ENCODE peak calls at places on chromosomes 16 and 17, in five cellular contexts. Q, A, R, B and F are unnamed samples.

GRCh38 chr16:78566397-78567073 is 467.1 kb downstream of the WWOX start:
- DNase-seq in A (no peak), R (no peak), Q (no peak), B (no peak), F (no peak)

GRCh38 chr17:7858487-7858832 is 657 bp downstream of the CYB5D1 start:
- DNase-seq in R (peak), B (no peak), Q (peak), A (peak), F (no peak)

GRCh38 chr16:1208239-1208830 is 16.7 kb downstream of the TPSG1 start:
- DNase-seq in Q (no peak), B (no peak), A (no peak), R (no peak), F (no peak)

GRCh38 chr17:6660101-6660500 is 8.5 kb downstream of the C17orf100 start:
- DNase-seq in R (no peak), B (no peak), A (no peak), Q (no peak), F (no peak)

GRCh38 chr17:29138184-29138955 is 41.8 kb downstream of the MYO18A start:
- DNase-seq in R (no peak), A (peak), Q (peak), B (no peak), F (no peak)

GRCh38 chr16:85231959-85232358 is 119.7 kb upstream of the CIBAR2 start:
- DNase-seq in R (no peak), B (no peak), Q (peak), A (no peak), F (no peak)

GRCh38 chr17:7589891-7590611 is at the start of gene SOX15:
- DNase-seq in R (peak), B (no peak), A (no peak), Q (peak), F (no peak)

GRCh38 chr16:66918355-66918754 is 330 bp downstream of the CDH16 start:
- DNase-seq in A (no peak), Q (no peak), R (no peak), B (no peak), F (no peak)

GRCh38 chr16:56800355-56800754 is 64.7 kb upstream of the SLC12A3 start:
- DNase-seq in A (no peak), Q (peak), B (no peak), R (no peak), F (no peak)

GRCh38 chr17:44556114-44556853 is 1.0 kb upstream of the FZD2 start:
- DNase-seq in R (peak), B (no peak), Q (peak), A (peak), F (peak)

GRCh38 chr17:40415390-40415789 is 2.3 kb downstream of the TOP2A start:
- DNase-seq in R (peak), Q (peak), B (no peak), A (peak), F (peak)

GRCh38 chr17:13544292-13544691 is 57.4 kb downstream of the HS3ST3A1 start:
- DNase-seq in Q (peak), B (peak), A (no peak), R (no peak), F (no peak)

GRCh38 chr16:11716330-11716729 is 26.3 kb downstream of the TXNDC11 start:
- DNase-seq in B (no peak), Q (no peak), A (no peak), R (no peak), F (no peak)

GRCh38 chr16:11715246-11715947 is 27.3 kb downstream of the TXNDC11 start:
- DNase-seq in R (no peak), A (no peak), Q (no peak), B (no peak), F (no peak)

GRCh38 chr16:11721781-11722467 is 20.7 kb downstream of the TXNDC11 start:
- DNase-seq in A (no peak), Q (no peak), B (no peak), R (no peak), F (no peak)

GRCh38 chr16:11719171-11719570 is 23.5 kb downstream of the TXNDC11 start:
- DNase-seq in R (no peak), B (no peak), A (no peak), Q (no peak), F (no peak)

GRCh38 chr16:11717811-11718210 is 24.8 kb downstream of the TXNDC11 start:
- DNase-seq in A (peak), Q (no peak), R (no peak), B (no peak), F (no peak)
- H2AFZ ChIP-seq in A (no peak), Q (no peak), R (no peak), B (no peak), F (no peak)

GRCh38 chr16:86572041-86572521 is 5.5 kb downstream of the FOXC2 start:
- DNase-seq in R (no peak), A (no peak), Q (no peak), B (no peak), F (no peak)

GRCh38 chr16:86568677-86569623 is 2.3 kb downstream of the FOXC2 start:
- DNase-seq in Q (no peak), R (no peak), A (no peak), B (no peak), F (no peak)

GRCh38 chr16:86571197-86571915 is 4.7 kb downstream of the FOXC2 start:
- DNase-seq in B (no peak), R (no peak), Q (no peak), A (no peak), F (no peak)

GRCh38 chr16:86569843-86570447 is 3.3 kb downstream of the FOXC2 start:
- DNase-seq in R (no peak), B (no peak), A (no peak), Q (no peak), F (no peak)

DNA sequence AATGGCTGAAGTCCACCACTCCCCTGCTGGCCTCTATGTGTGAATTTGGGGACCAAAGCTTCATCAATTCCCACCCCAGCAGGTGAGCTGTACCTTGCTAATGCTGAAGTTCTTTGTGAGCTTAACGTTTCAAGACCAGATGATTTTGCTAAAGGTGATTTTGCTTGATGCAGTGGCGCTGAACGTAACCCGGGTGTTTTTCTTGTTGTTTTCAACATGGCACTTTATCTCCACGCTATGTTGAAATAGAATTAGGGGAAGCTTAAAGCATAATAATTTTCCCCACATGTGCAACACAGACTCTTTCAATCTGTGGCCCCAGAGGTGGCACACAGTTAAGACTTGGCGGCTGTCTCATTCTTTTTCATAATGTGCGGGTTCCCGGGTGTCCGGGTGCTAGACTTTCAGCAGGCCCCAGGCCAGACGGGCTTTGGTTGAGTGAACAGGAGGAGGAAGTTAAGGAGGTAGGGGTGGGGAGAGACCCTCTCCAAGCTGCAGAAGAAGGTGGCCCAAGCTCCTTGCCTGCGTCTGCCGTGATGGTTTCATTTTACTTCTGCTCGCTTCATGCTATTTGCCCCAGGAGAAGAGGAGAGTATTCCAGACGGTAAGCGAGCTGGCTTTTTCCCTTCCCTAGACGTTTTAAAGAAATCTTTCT is 4.0 kb downstream of the FOXC2 start:
- DNase-seq in A (no peak), Q (no peak), R (no peak), B (no peak), F (no peak)
- H2AFZ ChIP-seq in A (no peak), Q (no peak), R (no peak), B (no peak), F (no peak)

DNA sequence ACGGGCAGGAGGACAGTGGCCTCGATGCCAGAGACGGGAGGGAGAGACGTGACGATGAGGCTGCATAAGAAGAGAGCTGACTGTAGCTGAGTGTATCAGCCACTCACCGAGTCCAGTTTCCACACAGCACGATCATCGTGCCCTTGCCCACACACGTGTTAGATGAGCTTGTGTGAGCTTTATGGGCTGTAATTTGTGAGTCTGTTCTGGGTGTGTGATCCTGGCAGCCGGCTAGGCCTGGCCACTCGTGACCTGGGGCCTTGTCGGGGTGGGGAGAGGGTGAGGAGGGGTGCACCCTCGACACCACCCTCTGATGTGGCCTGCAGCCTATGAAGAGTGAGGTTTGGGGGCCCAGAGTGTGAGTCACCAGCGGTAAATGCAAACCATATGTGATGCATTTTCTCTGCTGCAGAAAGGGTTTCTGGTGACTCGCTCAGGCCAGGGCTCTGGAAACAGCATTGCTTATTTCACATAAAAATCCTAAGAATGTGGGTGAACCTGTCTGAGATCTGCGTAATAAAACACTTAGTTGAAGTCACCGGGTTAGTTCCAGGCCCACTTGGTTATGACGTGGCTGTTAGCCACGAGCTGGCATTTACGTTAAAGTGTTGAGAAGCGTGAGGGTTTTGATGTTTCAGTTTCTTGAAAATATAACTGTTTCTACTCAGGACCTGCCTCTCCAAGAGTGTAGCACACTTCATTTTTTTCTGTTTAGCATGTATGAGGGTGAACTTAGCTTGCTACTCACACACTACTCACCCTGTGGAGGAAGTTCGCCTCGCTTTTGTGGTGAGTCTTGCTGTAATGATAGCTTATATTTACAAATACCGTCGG is 4.2 kb downstream of the METRNL start:
- DNase-seq in Q (peak), A (no peak), R (no peak), B (peak), F (no peak)
- H2AFZ ChIP-seq in Q (no peak), A (no peak), R (no peak), B (no peak), F (no peak)

GRCh38 chr17:20702692-20703091 is 123.2 kb downstream of the CDRT15L2 start:
- DNase-seq in A (no peak), B (no peak), Q (no peak), R (no peak), F (no peak)

GRCh38 chr17:20703781-20704180 is 124.3 kb downstream of the CDRT15L2 start:
- DNase-seq in Q (no peak), R (no peak), B (no peak), A (no peak), F (no peak)

DNA sequence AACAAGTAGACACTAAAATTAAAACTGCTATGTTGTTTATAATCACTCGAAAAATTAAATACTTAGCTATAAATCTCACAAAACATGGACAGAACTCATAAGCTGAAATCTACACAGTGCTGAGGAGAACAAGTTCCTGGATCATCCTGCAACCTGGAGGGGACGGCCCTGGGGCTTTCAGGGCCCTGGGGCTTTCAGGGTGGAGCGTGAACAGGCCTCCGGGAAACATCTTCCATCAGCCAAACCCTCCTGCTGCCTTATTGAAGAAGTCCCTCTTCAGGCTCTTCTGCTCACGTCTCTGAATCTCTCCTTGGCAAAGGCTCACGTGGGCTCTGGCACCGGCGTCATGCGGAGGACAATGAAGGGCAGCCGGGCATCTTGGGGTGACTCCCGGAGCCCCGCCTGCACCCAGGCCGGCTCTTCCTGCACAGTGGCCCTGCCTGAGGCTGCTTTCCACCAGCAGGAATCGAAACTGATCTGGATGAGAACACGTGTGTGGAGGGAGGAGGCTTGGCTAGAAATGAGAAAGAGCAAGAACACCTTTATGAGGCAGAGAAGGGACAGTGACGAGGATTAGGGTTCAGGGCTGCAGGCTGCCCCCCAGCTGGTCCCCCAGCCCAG is 127.3 kb downstream of the CDRT15L2 start:
- DNase-seq in Q (peak), B (no peak), R (no peak), A (no peak), F (no peak)
- H2AFZ ChIP-seq in Q (no peak), B (peak), R (peak), A (no peak), F (no peak)

GRCh38 chr16:30173054-30173453 is 10.3 kb upstream of the CORO1A start:
- DNase-seq in B (no peak), Q (no peak), A (no peak), R (no peak), F (no peak)
- H2AFZ ChIP-seq in B (no peak), Q (no peak), A (no peak), R (no peak), F (no peak)